ENCODE peak calls at places on chromosomes 12 and 14, in eight cellular contexts. One of them, this sample, is unnamed.

GRCh38 chr14:20866963-20867362 is 24.2 kb upstream of the RNASE3 start:
- DNase-seq in ascending aorta: no peak
- DNase-seq in WERI-Rb-1: no peak
- DNase-seq in kidney: no peak
- DNase-seq in H9: peak; percentile 41
- DNase-seq in right lobe of liver: no peak
- DNase-seq in ovary: no peak
- DNase-seq in upper lobe of right lung: no peak
- DNase-seq in this sample: no peak

GRCh38 chr12:20798561-20798960 is 11.9 kb upstream of the SLCO1B3 start:
- DNase-seq in H9: no peak
- DNase-seq in upper lobe of right lung: no peak
- DNase-seq in ascending aorta: no peak
- DNase-seq in kidney: no peak
- DNase-seq in ovary: no peak
- DNase-seq in WERI-Rb-1: no peak
- DNase-seq in right lobe of liver: no peak
- DNase-seq in this sample: no peak

GRCh38 chr14:105165134-105165704 is 3.4 kb downstream of the JAG2 start:
- DNase-seq in H9: no peak
- DNase-seq in ascending aorta: no peak
- DNase-seq in right lobe of liver: no peak
- DNase-seq in kidney: no peak
- DNase-seq in ovary: no peak
- DNase-seq in upper lobe of right lung: no peak
- DNase-seq in WERI-Rb-1: no peak
- DNase-seq in this sample: no peak

GRCh38 chr14:23094666-23095195 is at the start of gene ACIN1:
- DNase-seq in upper lobe of right lung: peak; percentile 99
- DNase-seq in ovary: no peak
- DNase-seq in ascending aorta: peak; percentile 23
- DNase-seq in kidney: no peak
- DNase-seq in right lobe of liver: peak; percentile 98
- DNase-seq in H9: no peak
- DNase-seq in WERI-Rb-1: peak; percentile 90
- DNase-seq in this sample: peak; percentile 54

GRCh38 chr12:108609535-108610335 is 11.9 kb upstream of the TMEM119 start:
- DNase-seq in ascending aorta: no peak
- DNase-seq in ovary: peak; percentile 92
- DNase-seq in H9: no peak
- DNase-seq in right lobe of liver: no peak
- DNase-seq in kidney: peak; percentile 89
- DNase-seq in upper lobe of right lung: no peak
- DNase-seq in WERI-Rb-1: no peak
- DNase-seq in this sample: no peak

GRCh38 chr14:95436348-95436747 is 80.1 kb downstream of the SYNE3 start:
- DNase-seq in WERI-Rb-1: no peak
- DNase-seq in ovary: no peak
- DNase-seq in kidney: no peak
- DNase-seq in right lobe of liver: no peak
- DNase-seq in H9: no peak
- DNase-seq in ascending aorta: no peak
- DNase-seq in upper lobe of right lung: no peak
- DNase-seq in this sample: no peak

GRCh38 chr12:112677050-112677765 is 114.3 kb upstream of the RPH3A start:
- DNase-seq in WERI-Rb-1: no peak
- DNase-seq in H9: no peak
- DNase-seq in upper lobe of right lung: no peak
- DNase-seq in ascending aorta: no peak
- DNase-seq in ovary: no peak
- DNase-seq in kidney: no peak
- DNase-seq in right lobe of liver: no peak
- DNase-seq in this sample: no peak

GRCh38 chr12:1812650-1813302 is 7.6 kb upstream of the LRTM2 start:
- DNase-seq in ovary: no peak
- DNase-seq in kidney: peak; percentile 74
- DNase-seq in ascending aorta: no peak
- DNase-seq in right lobe of liver: no peak
- DNase-seq in upper lobe of right lung: no peak
- DNase-seq in H9: no peak
- DNase-seq in WERI-Rb-1: no peak
- DNase-seq in this sample: no peak

GRCh38 chr14:99324291-99324690 is 52.3 kb upstream of the BCL11B start:
- DNase-seq in ovary: no peak
- DNase-seq in right lobe of liver: peak; percentile 22
- DNase-seq in upper lobe of right lung: peak; percentile 39
- DNase-seq in WERI-Rb-1: no peak
- DNase-seq in kidney: no peak
- DNase-seq in H9: no peak
- DNase-seq in ascending aorta: no peak
- DNase-seq in this sample: no peak

GRCh38 chr14:54796961-54797360 is 105.7 kb downstream of the GCH1 start:
- DNase-seq in ascending aorta: no peak
- DNase-seq in upper lobe of right lung: no peak
- DNase-seq in WERI-Rb-1: no peak
- DNase-seq in H9: no peak
- DNase-seq in ovary: no peak
- DNase-seq in kidney: no peak
- DNase-seq in right lobe of liver: no peak
- DNase-seq in this sample: peak; percentile 79

GRCh38 chr12:12181516-12181915 is 85.3 kb downstream of the LRP6 start:
- DNase-seq in WERI-Rb-1: no peak
- DNase-seq in upper lobe of right lung: no peak
- DNase-seq in H9: no peak
- DNase-seq in kidney: no peak
- DNase-seq in ascending aorta: no peak
- DNase-seq in ovary: no peak
- DNase-seq in right lobe of liver: no peak
- DNase-seq in this sample: no peak

GRCh38 chr14:91649930-91650329 is 82.0 kb downstream of the CATSPERB start:
- DNase-seq in upper lobe of right lung: no peak
- DNase-seq in H9: no peak
- DNase-seq in ovary: no peak
- DNase-seq in ascending aorta: no peak
- DNase-seq in WERI-Rb-1: no peak
- DNase-seq in right lobe of liver: no peak
- DNase-seq in kidney: no peak
- DNase-seq in this sample: no peak

GRCh38 chr12:5083955-5084849 is 40.5 kb downstream of the KCNA5 start:
- DNase-seq in ascending aorta: no peak
- DNase-seq in kidney: no peak
- DNase-seq in right lobe of liver: no peak
- DNase-seq in upper lobe of right lung: no peak
- DNase-seq in H9: no peak
- DNase-seq in ovary: no peak
- DNase-seq in WERI-Rb-1: no peak
- DNase-seq in this sample: peak; percentile 42

GRCh38 chr12:89373772-89374572 is 21.7 kb upstream of the DUSP6 start:
- DNase-seq in WERI-Rb-1: no peak
- DNase-seq in H9: no peak
- DNase-seq in kidney: no peak
- DNase-seq in ascending aorta: no peak
- DNase-seq in ovary: no peak
- DNase-seq in upper lobe of right lung: no peak
- DNase-seq in right lobe of liver: no peak
- DNase-seq in this sample: peak; percentile 72

GRCh38 chr12:104201238-104202001 is 14.2 kb upstream of the TXNRD1 start:
- DNase-seq in WERI-Rb-1: peak; percentile 50
- DNase-seq in H9: peak; percentile 77
- DNase-seq in ascending aorta: no peak
- DNase-seq in ovary: no peak
- DNase-seq in right lobe of liver: no peak
- DNase-seq in kidney: no peak
- DNase-seq in upper lobe of right lung: no peak
- DNase-seq in this sample: peak; percentile 48

GRCh38 chr12:12265571-12266388 is 1.1 kb downstream of the LRP6 start:
- DNase-seq in right lobe of liver: no peak
- DNase-seq in ascending aorta: no peak
- DNase-seq in upper lobe of right lung: no peak
- DNase-seq in kidney: no peak
- DNase-seq in WERI-Rb-1: no peak
- DNase-seq in H9: no peak
- DNase-seq in ovary: no peak
- DNase-seq in this sample: peak; percentile 22

GRCh38 chr12:111033281-111034147 is 113.1 kb upstream of the MYL2 start:
- DNase-seq in WERI-Rb-1: peak; percentile 71
- DNase-seq in ascending aorta: no peak
- DNase-seq in right lobe of liver: no peak
- DNase-seq in kidney: no peak
- DNase-seq in H9: peak; percentile 71
- DNase-seq in ovary: no peak
- DNase-seq in upper lobe of right lung: no peak
- DNase-seq in this sample: no peak

GRCh38 chr12:111034148-111034910 is 114.0 kb upstream of the MYL2 start:
- DNase-seq in upper lobe of right lung: no peak
- DNase-seq in ovary: no peak
- DNase-seq in H9: peak; percentile 77
- DNase-seq in kidney: no peak
- DNase-seq in ascending aorta: no peak
- DNase-seq in WERI-Rb-1: peak; percentile 37
- DNase-seq in right lobe of liver: no peak
- DNase-seq in this sample: no peak

GRCh38 chr12:111029732-111030131 is 109.4 kb upstream of the MYL2 start:
- DNase-seq in H9: no peak
- DNase-seq in ovary: no peak
- DNase-seq in upper lobe of right lung: no peak
- DNase-seq in ascending aorta: no peak
- DNase-seq in WERI-Rb-1: no peak
- DNase-seq in kidney: no peak
- DNase-seq in right lobe of liver: no peak
- DNase-seq in this sample: no peak

GRCh38 chr12:111030800-111031199 is 110.4 kb upstream of the MYL2 start:
- DNase-seq in upper lobe of right lung: no peak
- DNase-seq in ovary: no peak
- DNase-seq in right lobe of liver: no peak
- DNase-seq in kidney: no peak
- DNase-seq in WERI-Rb-1: no peak
- DNase-seq in H9: no peak
- DNase-seq in ascending aorta: no peak
- DNase-seq in this sample: no peak

GRCh38 chr12:111031956-111032919 is 111.9 kb upstream of the MYL2 start:
- DNase-seq in WERI-Rb-1: no peak
- DNase-seq in ovary: no peak
- DNase-seq in kidney: no peak
- DNase-seq in right lobe of liver: no peak
- DNase-seq in upper lobe of right lung: no peak
- DNase-seq in ascending aorta: no peak
- DNase-seq in H9: no peak
- DNase-seq in this sample: no peak
- H3K27ac ChIP-seq in WERI-Rb-1: no peak overlapping the region
- H3K27ac ChIP-seq in ovary: no peak overlapping the region
- H3K27ac ChIP-seq in kidney: no peak overlapping the region
- H3K27ac ChIP-seq in right lobe of liver: no peak overlapping the region
- H3K27ac ChIP-seq in upper lobe of right lung: no peak overlapping the region
- H3K27ac ChIP-seq in ascending aorta: no peak overlapping the region
- H3K27ac ChIP-seq in H9: no peak overlapping the region
- H3K27ac ChIP-seq in this sample: no peak overlapping the region

GRCh38 chr12:92897844-92898243 is 31.3 kb downstream of the EEA1 start:
- DNase-seq in upper lobe of right lung: no peak
- DNase-seq in WERI-Rb-1: no peak
- DNase-seq in ascending aorta: no peak
- DNase-seq in ovary: no peak
- DNase-seq in kidney: no peak
- DNase-seq in H9: no peak
- DNase-seq in right lobe of liver: no peak
- DNase-seq in this sample: no peak

GRCh38 chr12:92905258-92905810 is 23.8 kb downstream of the EEA1 start:
- DNase-seq in right lobe of liver: no peak
- DNase-seq in upper lobe of right lung: no peak
- DNase-seq in WERI-Rb-1: no peak
- DNase-seq in H9: no peak
- DNase-seq in kidney: no peak
- DNase-seq in ascending aorta: no peak
- DNase-seq in ovary: no peak
- DNase-seq in this sample: no peak

GRCh38 chr12:92898755-92899154 is 30.3 kb downstream of the EEA1 start:
- DNase-seq in kidney: no peak
- DNase-seq in H9: no peak
- DNase-seq in ovary: no peak
- DNase-seq in right lobe of liver: no peak
- DNase-seq in ascending aorta: no peak
- DNase-seq in WERI-Rb-1: no peak
- DNase-seq in upper lobe of right lung: no peak
- DNase-seq in this sample: peak; percentile 40

GRCh38 chr12:92899388-92900001 is 29.6 kb downstream of the EEA1 start:
- DNase-seq in H9: no peak
- DNase-seq in ascending aorta: peak; percentile 28
- DNase-seq in kidney: peak; percentile 78
- DNase-seq in ovary: peak; percentile 73
- DNase-seq in WERI-Rb-1: no peak
- DNase-seq in right lobe of liver: peak; percentile 57
- DNase-seq in upper lobe of right lung: no peak
- DNase-seq in this sample: peak; percentile 97
- TF ChIP-seq CTCF in H9: no peak
- TF ChIP-seq CTCF in ascending aorta: no peak
- TF ChIP-seq CTCF in kidney: no peak
- TF ChIP-seq CTCF in ovary: no peak
- TF ChIP-seq CTCF in WERI-Rb-1: no peak
- TF ChIP-seq CTCF in right lobe of liver: no peak
- TF ChIP-seq CTCF in upper lobe of right lung: no peak
- TF ChIP-seq CTCF in this sample: no peak

DNA sequence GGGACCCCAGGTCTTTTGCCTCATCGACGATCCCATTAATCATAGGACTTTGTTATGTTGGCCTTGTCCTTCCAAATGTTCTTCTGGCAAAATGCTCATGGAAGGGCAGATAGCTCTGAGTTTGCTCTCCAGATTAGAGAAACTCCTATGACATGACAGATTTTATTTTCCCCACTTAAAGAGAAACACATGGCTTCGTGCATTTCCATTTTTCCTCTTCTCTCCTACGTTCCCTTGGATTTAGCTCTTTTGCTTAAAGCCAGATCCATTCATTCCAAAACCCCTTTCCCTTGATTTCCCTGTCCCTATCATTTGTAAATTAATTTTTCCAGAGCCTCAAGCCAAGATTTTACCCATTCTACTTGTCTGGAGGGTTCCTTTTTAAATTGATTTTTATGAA is 2.9 kb downstream of the PRIMA1 start:
- DNase-seq in kidney: no peak
- DNase-seq in right lobe of liver: no peak
- DNase-seq in ascending aorta: no peak
- DNase-seq in H9: no peak
- DNase-seq in upper lobe of right lung: no peak
- DNase-seq in ovary: no peak
- DNase-seq in WERI-Rb-1: no peak
- DNase-seq in this sample: no peak
- H3K27ac ChIP-seq in kidney: no peak overlapping the region
- H3K27ac ChIP-seq in right lobe of liver: no peak overlapping the region
- H3K27ac ChIP-seq in ascending aorta: no peak overlapping the region
- H3K27ac ChIP-seq in H9: no peak overlapping the region
- H3K27ac ChIP-seq in upper lobe of right lung: no peak overlapping the region
- H3K27ac ChIP-seq in ovary: no peak overlapping the region
- H3K27ac ChIP-seq in WERI-Rb-1: no peak overlapping the region
- H3K27ac ChIP-seq in this sample: no peak overlapping the region

GRCh38 chr12:80946591-80946990 is 8.9 kb upstream of the LIN7A start:
- DNase-seq in upper lobe of right lung: no peak
- DNase-seq in right lobe of liver: no peak
- DNase-seq in WERI-Rb-1: no peak
- DNase-seq in ovary: no peak
- DNase-seq in kidney: no peak
- DNase-seq in ascending aorta: no peak
- DNase-seq in H9: no peak
- DNase-seq in this sample: no peak
- TF ChIP-seq CTCF in upper lobe of right lung: peak; percentile 18
- TF ChIP-seq CTCF in right lobe of liver: peak; percentile 45
- TF ChIP-seq CTCF in WERI-Rb-1: no peak
- TF ChIP-seq CTCF in ovary: no peak
- TF ChIP-seq CTCF in kidney: no peak
- TF ChIP-seq CTCF in ascending aorta: no peak
- TF ChIP-seq CTCF in H9: peak; percentile 38
- TF ChIP-seq CTCF in this sample: peak; percentile 36

This sample was measured in foreskin keratinocyte.